ENCODE peak calls at places on chromosomes 16 and 17, in nine cellular contexts. F, X, J, K, Z, S, D, V and G are unnamed samples.
A peak's percentile ranks its signal among the peaks of the same experiment; 100 is the strongest.

GRCh38 chr17:35778641-35779196 is 16.7 kb downstream of the MMP28 start:
- DNase-seq in F (no peak), X (no peak), J (no peak), K (no peak), Z (peak; percentile 29), S (no peak), D (no peak), V (no peak), G (peak; percentile 62)

GRCh38 chr16:56999409-57000270 is 10.3 kb downstream of the NLRC5 start:
- DNase-seq in F (no peak), X (no peak), J (no peak), K (no peak), Z (no peak), S (no peak), D (no peak), V (no peak), G (no peak)

GRCh38 chr17:56290486-56291118 is 137.3 kb downstream of the ANKFN1 start:
- DNase-seq in F (no peak), X (no peak), J (no peak), K (no peak), Z (no peak), S (no peak), D (no peak), V (no peak), G (no peak)

GRCh38 chr16:66416136-66416535 is 11.0 kb upstream of the BEAN1 start:
- DNase-seq in F (no peak), X (no peak), J (no peak), K (no peak), Z (no peak), S (no peak), D (no peak), V (no peak), G (peak; percentile 33)

GRCh38 chr16:57541754-57542435 is 548 bp upstream of the ADGRG5 start:
- DNase-seq in F (no peak), X (no peak), J (no peak), K (no peak), Z (no peak), S (no peak), D (no peak), V (no peak), G (no peak)

GRCh38 chr17:50637829-50638571 is 3.3 kb downstream of the ABCC3 start:
- DNase-seq in F (no peak), X (peak; percentile 41), J (no peak), K (no peak), Z (no peak), S (no peak), D (no peak), V (no peak), G (no peak)

GRCh38 chr17:2050246-2050866 is 4.5 kb upstream of the HIC1 start:
- DNase-seq in F (no peak), X (peak; percentile 84), J (no peak), K (no peak), Z (peak; percentile 64), S (no peak), D (peak; percentile 62), V (peak; percentile 87), G (peak; percentile 70)

GRCh38 chr17:66348605-66349165 is 46.3 kb downstream of the PRKCA start:
- DNase-seq in F (peak; percentile 76), X (no peak), J (peak; percentile 42), K (no peak), Z (peak; percentile 84), S (peak; percentile 62), D (peak; percentile 14), V (no peak), G (peak; percentile 76)

GRCh38 chr17:29159286-29159860 is 20.8 kb downstream of the MYO18A start:
- DNase-seq in F (no peak), X (no peak), J (no peak), K (no peak), Z (no peak), S (no peak), D (no peak), V (no peak), G (no peak)

GRCh38 chr17:67700037-67700436 is 17.7 kb upstream of the NOL11 start:
- DNase-seq in F (no peak), X (no peak), J (no peak), K (no peak), Z (no peak), S (no peak), D (no peak), V (no peak), G (no peak)

GRCh38 chr16:49756971-49757743 is 98.8 kb downstream of the ZNF423 start:
- DNase-seq in F (no peak), X (no peak), J (no peak), K (no peak), Z (peak; percentile 22), S (no peak), D (no peak), V (no peak), G (no peak)

GRCh38 chr16:85029413-85029794 is 1.8 kb downstream of the KIAA0513 start:
- DNase-seq in F (no peak), X (no peak), J (no peak), K (no peak), Z (peak; percentile 69), S (no peak), D (peak; percentile 76), V (no peak), G (peak; percentile 80)

GRCh38 chr16:31005350-31006085 is 4.9 kb downstream of the STX1B start:
- DNase-seq in F (no peak), X (no peak), J (no peak), K (no peak), Z (peak; percentile 65), S (no peak), D (no peak), V (no peak), G (no peak)

GRCh38 chr17:49707246-49707607 is 537 bp downstream of the SLC35B1 start:
- DNase-seq in F (no peak), X (no peak), J (no peak), K (no peak), Z (peak; percentile 14), S (no peak), D (no peak), V (no peak), G (no peak)

GRCh38 chr17:71632328-71632727 is 488.5 kb upstream of the SOX9 start:
- DNase-seq in F (no peak), X (no peak), J (no peak), K (no peak), Z (peak; percentile 54), S (no peak), D (no peak), V (no peak), G (peak; percentile 48)

GRCh38 chr17:71631483-71631882 is 489.3 kb upstream of the SOX9 start:
- DNase-seq in F (no peak), X (no peak), J (peak; percentile 36), K (no peak), Z (peak; percentile 26), S (no peak), D (no peak), V (no peak), G (peak; percentile 66)

GRCh38 chr17:71635187-71635586 is 485.6 kb upstream of the SOX9 start:
- DNase-seq in F (no peak), X (no peak), J (no peak), K (no peak), Z (no peak), S (no peak), D (no peak), V (no peak), G (no peak)

GRCh38 chr17:71634376-71634775 is 486.4 kb upstream of the SOX9 start:
- DNase-seq in F (no peak), X (no peak), J (no peak), K (no peak), Z (no peak), S (no peak), D (no peak), V (no peak), G (peak; percentile 72)

DNA sequence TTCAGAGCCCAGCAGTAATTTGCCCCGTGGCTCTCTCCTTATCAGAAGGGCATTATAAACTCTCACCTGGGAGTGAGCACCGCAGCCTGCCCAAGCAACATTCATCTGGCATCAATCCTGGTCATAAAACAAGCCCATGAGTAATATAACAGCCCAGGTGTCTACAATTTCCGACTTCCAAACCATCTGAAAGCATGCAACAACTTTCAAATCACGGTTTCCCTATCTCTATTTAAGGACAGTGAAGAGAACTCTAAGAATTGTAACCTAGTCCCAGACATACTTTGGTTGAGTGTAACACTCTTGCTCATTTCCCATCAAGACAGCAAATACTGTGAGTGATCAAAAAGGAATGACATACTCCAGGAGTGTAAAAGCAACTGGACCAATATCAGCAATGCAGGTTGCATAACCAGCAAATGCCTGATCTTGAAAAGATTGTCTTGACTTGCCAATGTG is 487.4 kb upstream of the SOX9 start:
- DNase-seq in F (no peak), X (peak; percentile 59), J (peak; percentile 83), K (no peak), Z (peak; percentile 77), S (peak; percentile 70), D (peak; percentile 33), V (no peak), G (peak; percentile 98)
- H3K4me3 ChIP-seq in F (no peak overlapping the region), X (no peak overlapping the region), J (no peak overlapping the region), K (no peak overlapping the region), Z (no peak overlapping the region), S (no peak overlapping the region), D (no peak overlapping the region), V (no peak overlapping the region), G (no peak overlapping the region)

DNA sequence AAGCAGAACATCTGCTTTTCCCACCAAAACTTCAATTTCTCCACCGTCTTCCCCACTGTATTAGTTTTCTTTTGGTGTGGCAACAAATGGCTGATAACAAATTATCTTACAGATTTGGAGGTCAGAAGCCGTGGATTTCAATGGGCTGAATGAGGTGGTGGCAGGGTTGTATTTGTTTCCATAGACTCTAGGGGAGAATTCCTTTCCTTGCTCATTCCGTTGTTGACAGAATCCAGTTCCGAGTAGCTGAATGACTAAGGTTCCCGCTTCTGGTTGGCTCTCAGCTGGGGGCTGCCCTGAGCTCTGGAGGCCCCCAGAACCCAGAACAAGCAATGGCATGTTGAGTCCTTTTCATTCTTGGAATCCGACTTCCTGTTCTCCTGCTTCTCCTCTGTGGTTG is 280.3 kb downstream of the SNX29 start:
- DNase-seq in F (no peak), X (no peak), J (no peak), K (no peak), Z (no peak), S (no peak), D (no peak), V (no peak), G (peak; percentile 30)
- TF ChIP-seq CTCF in F (no peak), X (no peak), J (no peak), K (no peak), Z (no peak), S (no peak), D (no peak), V (no peak), G (no peak)

GRCh38 chr16:17104654-17105053 is 366.1 kb downstream of the XYLT1 start:
- DNase-seq in F (no peak), X (no peak), J (no peak), K (no peak), Z (no peak), S (no peak), D (no peak), V (no peak), G (no peak)
- H3K4me3 ChIP-seq in F (no peak overlapping the region), X (no peak overlapping the region), J (no peak overlapping the region), K (no peak overlapping the region), Z (no peak overlapping the region), S (no peak overlapping the region), D (no peak overlapping the region), V (no peak overlapping the region), G (no peak overlapping the region)

GRCh38 chr16:4314532-4315184 is 1.2 kb upstream of the GLIS2 start:
- DNase-seq in F (no peak), X (no peak), J (no peak), K (no peak), Z (peak; percentile 64), S (no peak), D (no peak), V (peak; percentile 76), G (peak; percentile 52)
- TF ChIP-seq CTCF in F (peak; percentile 8), X (no peak), J (peak; percentile 39), K (no peak), Z (no peak), S (peak; percentile 32), D (no peak), V (no peak), G (no peak)

GRCh38 chr16:71287454-71287853 is 1.7 kb downstream of the CMTR2 start:
- DNase-seq in F (no peak), X (no peak), J (no peak), K (no peak), Z (no peak), S (no peak), D (no peak), V (no peak), G (no peak)
- H3K4me3 ChIP-seq in F (no peak overlapping the region), X (no peak overlapping the region), J (no peak overlapping the region), K (no peak overlapping the region), Z (no peak overlapping the region), S (no peak overlapping the region), D (no peak overlapping the region), V (no peak overlapping the region), G (no peak overlapping the region)